ENCODE peak calls at places on chromosome 18, in ten cellular contexts. B is fibroblast of mammary gland, Z is RWPE2, G is cardiac muscle cell, Q is choroid plexus epithelial cell, M is prostate gland, O is cardiac fibroblast, I is K562, H is right lobe of liver, P is GM06990. S is an unnamed sample.

GRCh38 chr18:74598350-74599001 is 806 bp downstream of the ZNF407 start:
- DNase-seq in O (peak; percentile 51), B (peak; percentile 51), Q (peak; percentile 62), I (peak; percentile 46), M (peak; percentile 15), Z (no peak), G (peak; percentile 84), P (peak; percentile 87), H (peak; percentile 69), S (peak; percentile 66)

GRCh38 chr18:70295192-70295522 is 6.3 kb downstream of the SOCS6 start:
- DNase-seq in M (no peak), G (no peak), H (no peak), Q (no peak), I (no peak), Z (no peak), B (no peak), O (no peak), P (no peak), S (no peak)

GRCh38 chr18:22515250-22515649 is 97.5 kb upstream of the CTAGE1 start:
- DNase-seq in O (no peak), H (no peak), B (no peak), Z (no peak), M (no peak), I (no peak), G (no peak), Q (no peak), P (no peak), S (no peak)

GRCh38 chr18:51852661-51853060 is 487.3 kb upstream of the DCC start:
- DNase-seq in G (no peak), P (no peak), O (no peak), Z (no peak), B (no peak), M (no peak), Q (no peak), H (no peak), I (no peak), S (no peak)

GRCh38 chr18:13361422-13361821 is 142.9 kb downstream of the LDLRAD4 start:
- DNase-seq in G (no peak), M (no peak), O (no peak), Z (no peak), P (no peak), I (no peak), B (no peak), Q (no peak), H (no peak), S (no peak)

GRCh38 chr18:21803495-21803894 is 62.9 kb downstream of the MIB1 start:
- DNase-seq in P (no peak), H (no peak), Q (peak; percentile 23), Z (no peak), M (no peak), O (peak; percentile 63), G (no peak), B (peak; percentile 35), I (no peak), S (no peak)

GRCh38 chr18:63974991-63975390 is 5.1 kb downstream of the SERPINB8 start:
- DNase-seq in M (no peak), Z (no peak), I (no peak), O (peak; percentile 63), G (no peak), H (no peak), B (peak; percentile 54), P (no peak), Q (peak; percentile 76), S (peak; percentile 33)

GRCh38 chr18:79405781-79406575 is 10.2 kb downstream of the NFATC1 start:
- DNase-seq in O (no peak), P (peak; percentile 65), M (no peak), H (peak; percentile 79), Q (no peak), Z (no peak), G (no peak), B (no peak), I (no peak), S (peak; percentile 59)

GRCh38 chr18:49890041-49890440 is 76.7 kb upstream of the ACAA2 start:
- DNase-seq in Z (no peak), G (no peak), H (no peak), M (no peak), P (no peak), Q (no peak), O (no peak), B (no peak), I (no peak), S (no peak)

GRCh38 chr18:36831139-36831538 is 2.2 kb downstream of the KIAA1328 start:
- DNase-seq in M (no peak), H (no peak), O (peak; percentile 82), P (no peak), Z (no peak), B (peak; percentile 90), I (no peak), G (no peak), Q (no peak), S (no peak)

GRCh38 chr18:65056575-65056974 is 694.2 kb upstream of the CDH7 start:
- DNase-seq in O (no peak), H (no peak), I (no peak), M (no peak), B (no peak), Q (no peak), Z (no peak), G (peak; percentile 62), P (no peak), S (no peak)

GRCh38 chr18:7370812-7371211 is 139.9 kb downstream of the LRRC30 start:
- DNase-seq in M (peak; percentile 18), Q (no peak), Z (no peak), P (no peak), G (no peak), H (no peak), B (no peak), I (no peak), O (peak; percentile 18), S (peak; percentile 63)

GRCh38 chr18:50633992-50634391 is 74.1 kb downstream of the MAPK4 start:
- DNase-seq in H (no peak), G (no peak), Q (no peak), Z (no peak), B (no peak), P (no peak), O (no peak), I (no peak), M (no peak), S (no peak)

GRCh38 chr18:10926565-10927194 is 222.7 kb downstream of the PIEZO2 start:
- DNase-seq in G (no peak), B (peak; percentile 59), M (no peak), O (peak; percentile 76), Z (no peak), H (peak; percentile 58), Q (peak; percentile 66), I (no peak), P (peak; percentile 68), S (peak; percentile 67)

GRCh38 chr18:59067873-59068272 is 71.8 kb upstream of the SEC11C start:
- DNase-seq in M (no peak), B (peak; percentile 43), Q (peak; percentile 55), I (no peak), G (peak; percentile 47), H (no peak), P (no peak), Z (no peak), O (peak; percentile 55), S (peak; percentile 55)
- TF ChIP-seq CTCF in M (peak; percentile 46), B (peak; percentile 59), Q (peak; percentile 71), I (peak; percentile 20), G (peak; percentile 65), H (peak; percentile 48), P (peak; percentile 49), Z (peak; percentile 74), O (peak; percentile 64), S (no peak)

GRCh38 chr18:5975111-5975622 is 79.8 kb upstream of the TMEM200C start:
- DNase-seq in H (no peak), M (no peak), I (no peak), P (peak; percentile 61), Z (no peak), Q (peak; percentile 80), O (peak; percentile 70), B (peak; percentile 81), G (no peak), S (no peak)
- TF ChIP-seq CTCF in H (no peak), M (no peak), I (no peak), P (peak; percentile 5), Z (no peak), Q (peak; percentile 7), O (no peak), B (peak; percentile 29), G (no peak), S (no peak)

DNA sequence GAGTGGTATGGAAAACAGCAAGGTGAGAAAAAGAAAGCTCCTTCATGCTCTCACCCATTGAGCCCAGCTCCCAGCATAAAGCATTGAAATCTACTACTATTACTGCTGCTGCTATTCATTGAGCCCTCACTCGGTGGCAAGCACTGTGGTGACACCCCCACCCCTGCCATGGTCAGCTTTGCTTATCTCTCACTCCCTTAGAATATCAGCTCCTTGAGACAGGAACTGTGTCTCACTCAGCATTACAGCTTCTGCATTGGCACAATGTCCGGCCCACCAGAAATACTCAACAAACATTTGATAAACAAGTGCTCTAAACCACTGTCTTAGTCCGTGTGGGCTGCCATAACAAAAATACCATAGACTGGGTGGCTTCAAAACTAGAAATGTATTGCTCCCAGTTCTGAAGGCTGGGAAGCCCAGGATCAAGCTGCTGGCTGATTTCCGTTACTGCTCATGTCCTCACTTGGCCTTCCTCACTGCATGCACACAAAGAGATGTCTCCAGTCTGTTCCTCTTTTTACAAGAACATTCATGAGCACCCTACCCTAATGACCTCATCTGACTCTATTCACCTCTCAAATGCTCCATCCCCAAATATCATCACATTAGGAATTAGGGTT is 116.3 kb downstream of the ZBTB7C start:
- DNase-seq in Z (no peak), P (no peak), O (no peak), G (no peak), M (no peak), Q (no peak), I (no peak), B (no peak), H (no peak), S (no peak)
- TF ChIP-seq CTCF in Z (no peak), P (no peak), O (no peak), G (no peak), M (no peak), Q (no peak), I (no peak), B (no peak), H (no peak), S (no peak)

DNA sequence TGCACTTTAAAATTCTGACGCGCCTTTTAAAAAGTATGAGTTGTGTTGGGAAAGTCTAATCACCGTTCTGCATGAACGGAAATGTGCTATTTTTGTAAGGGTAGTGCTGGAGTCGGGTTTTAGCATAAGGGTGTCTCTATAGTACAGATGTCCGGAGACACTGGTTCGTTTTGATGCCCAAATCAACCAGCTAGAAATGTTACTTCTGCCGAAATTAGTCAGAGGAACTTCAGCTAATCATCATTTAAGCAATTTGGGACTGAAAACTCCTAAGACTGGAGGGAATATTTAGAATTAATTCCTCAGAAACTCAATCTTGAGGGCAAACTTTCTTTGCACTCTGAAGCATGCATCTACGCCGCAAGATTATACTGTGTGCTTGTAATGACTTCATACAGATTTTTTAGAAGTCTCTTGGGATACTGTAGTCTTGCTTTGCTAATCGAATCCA is 270.7 kb upstream of the TCF4 start:
- DNase-seq in Q (no peak), B (no peak), I (no peak), M (no peak), G (no peak), O (peak; percentile 55), Z (no peak), H (no peak), P (no peak), S (no peak)
- TF ChIP-seq CTCF in Q (no peak), B (no peak), I (no peak), M (no peak), G (no peak), O (no peak), Z (no peak), H (no peak), P (no peak), S (no peak)

S was measured in testis.